ENCODE peak calls at places on chromosomes 6 and 20, in four cellular contexts. L is non-pigmented ciliary epithelial cell, F is nephron progenitor cell, Q is retina. Y is an unnamed sample.

GRCh38 chr6:127907960-127908640 is 7.2 kb upstream of the THEMIS start:
- DNase-seq in L (no peak), F (no peak), Q (no peak), Y (no peak)

GRCh38 chr6:167982063-167982462 is 15.4 kb upstream of the KIF25 start:
- DNase-seq in L (no peak), F (no peak), Q (no peak), Y (no peak)

GRCh38 chr20:33733654-33734576 is 2.1 kb downstream of the ZNF341 start:
- DNase-seq in L (no peak), F (no peak), Q (no peak), Y (peak; percentile 52)

GRCh38 chr6:1346556-1347186 is 34.8 kb downstream of the FOXQ1 start:
- DNase-seq in L (no peak), F (no peak), Q (no peak), Y (no peak)

GRCh38 chr6:155154158-155154830 is 109.5 kb upstream of the CLDN20 start:
- DNase-seq in L (peak; percentile 90), F (no peak), Q (peak; percentile 62), Y (no peak)

GRCh38 chr20:23654005-23654404 is 16.2 kb upstream of the CST3 start:
- DNase-seq in L (no peak), F (no peak), Q (no peak), Y (no peak)

GRCh38 chr20:53943522-53944291 is 126.7 kb downstream of the BCAS1 start:
- DNase-seq in L (no peak), F (no peak), Q (peak; percentile 46), Y (no peak)

GRCh38 chr6:128807577-128807976 is 75.4 kb upstream of the LAMA2 start:
- DNase-seq in L (peak; percentile 17), F (no peak), Q (peak; percentile 21), Y (no peak)

GRCh38 chr6:146111864-146112263 is 83.0 kb downstream of the GRM1 start:
- DNase-seq in L (no peak), F (no peak), Q (no peak), Y (no peak)

GRCh38 chr6:53833147-53833546 is 38.3 kb downstream of the LRRC1 start:
- DNase-seq in L (no peak), F (no peak), Q (peak; percentile 21), Y (no peak)

GRCh38 chr20:38260025-38260377 is 534 bp downstream of the KIAA1755 start:
- DNase-seq in L (no peak), F (no peak), Q (no peak), Y (no peak)

GRCh38 chr6:67449602-67450001 is 1185.5 kb upstream of the ADGRB3 start:
- DNase-seq in L (no peak), F (no peak), Q (no peak), Y (no peak)

GRCh38 chr6:3456395-3456767 is 469 bp downstream of the SLC22A23 start:
- DNase-seq in L (no peak), F (no peak), Q (no peak), Y (no peak)

GRCh38 chr20:48015943-48016723 is 230.9 kb upstream of the SULF2 start:
- DNase-seq in L (peak; percentile 60), F (no peak), Q (no peak), Y (no peak)

GRCh38 chr20:2563116-2563515 is 26.7 kb downstream of the TMC2 start:
- DNase-seq in L (no peak), F (no peak), Q (no peak), Y (no peak)

GRCh38 chr6:134003542-134003951 is 48.9 kb downstream of the SLC2A12 start:
- DNase-seq in L (no peak), F (no peak), Q (no peak), Y (no peak)

GRCh38 chr6:168648240-168648639 is 207.3 kb downstream of the SMOC2 start:
- DNase-seq in L (no peak), F (no peak), Q (peak; percentile 69), Y (no peak)

GRCh38 chr20:57287007-57287810 is 20.8 kb upstream of the BMP7 start:
- DNase-seq in L (no peak), F (no peak), Q (peak; percentile 58), Y (no peak)

GRCh38 chr20:32479697-32480140 is 105.4 kb downstream of the NOL4L start:
- DNase-seq in L (no peak), F (no peak), Q (peak; percentile 3), Y (no peak)

GRCh38 chr20:38671186-38671585 is 53.1 kb upstream of the SLC32A1 start:
- DNase-seq in L (no peak), F (peak; percentile 19), Q (no peak), Y (no peak)

GRCh38 chr20:50192364-50193168 is 1.9 kb downstream of the CEBPB start:
- DNase-seq in L (no peak), F (peak; percentile 67), Q (peak; percentile 61), Y (peak; percentile 81)

GRCh38 chr6:24761193-24761835 is 13.4 kb upstream of the GMNN start:
- DNase-seq in L (no peak), F (peak; percentile 15), Q (no peak), Y (no peak)

GRCh38 chr6:131693384-131693783 is 7.8 kb downstream of the OR2A4 start:
- DNase-seq in L (no peak), F (no peak), Q (no peak), Y (no peak)

GRCh38 chr6:169958510-169958909 is 207.1 kb downstream of the ERMARD start:
- DNase-seq in L (no peak), F (no peak), Q (no peak), Y (no peak)

GRCh38 chr6:28258877-28259777 is at the start of gene NKAPL:
- DNase-seq in L (peak; percentile 32), F (no peak), Q (peak; percentile 75), Y (no peak)

GRCh38 chr6:15305909-15306308 is 60.0 kb downstream of the JARID2 start:
- DNase-seq in L (no peak), F (no peak), Q (no peak), Y (no peak)

GRCh38 chr6:116229287-116229913 is 24.5 kb downstream of the TSPYL4 start:
- DNase-seq in L (no peak), F (peak; percentile 75), Q (peak; percentile 91), Y (no peak)

GRCh38 chr6:110041149-110041548 is 63.0 kb downstream of the GPR6 start:
- DNase-seq in L (no peak), F (no peak), Q (no peak), Y (no peak)

GRCh38 chr6:105087571-105088211 is 92.1 kb downstream of the POPDC3 start:
- DNase-seq in L (peak; percentile 14), F (no peak), Q (peak; percentile 27), Y (peak; percentile 4)

GRCh38 chr6:108114861-108115597 is 40.5 kb upstream of the OSTM1 start:
- DNase-seq in L (peak; percentile 45), F (peak; percentile 63), Q (peak; percentile 89), Y (peak; percentile 42)

GRCh38 chr20:25750765-25751696 is 54.4 kb upstream of the ZNF337 start:
- DNase-seq in L (no peak), F (no peak), Q (peak; percentile 33), Y (no peak)

GRCh38 chr20:35133735-35134134 is 13.4 kb downstream of the EDEM2 start:
- DNase-seq in L (no peak), F (no peak), Q (no peak), Y (no peak)

GRCh38 chr20:59835057-59835447 is 98.4 kb downstream of the SYCP2 start:
- DNase-seq in L (no peak), F (no peak), Q (no peak), Y (no peak)

GRCh38 chr6:110875548-110876169 is 1.1 kb downstream of the AMD1 start:
- DNase-seq in L (no peak), F (peak; percentile 63), Q (peak; percentile 90), Y (no peak)

Y was measured in GF-D8.